ENCODE peak calls at places on chromosome 12, in nine cellular contexts. D, O, S, E, V, N, U, B and F are unnamed samples.

GRCh38 chr12:67039995-67040860 is 228.9 kb upstream of the CAND1 start:
- DNase-seq in U (no peak), N (no peak), O (no peak), B (no peak), D (no peak), V (no peak), S (no peak), E (no peak), F (no peak)

GRCh38 chr12:18794000-18794399 is 56.1 kb downstream of the CAPZA3 start:
- DNase-seq in N (no peak), O (no peak), S (no peak), U (no peak), V (no peak), D (no peak), B (no peak), E (no peak), F (no peak)

GRCh38 chr12:57519758-57520007 is 631 bp downstream of the DDIT3 start:
- DNase-seq in V (no peak), N (no peak), E (no peak), O (no peak), D (no peak), U (no peak), S (no peak), B (no peak), F (no peak)

GRCh38 chr12:66423290-66423689 is 121.0 kb downstream of the HELB start:
- DNase-seq in B (no peak), S (no peak), U (no peak), O (no peak), N (no peak), V (no peak), E (no peak), D (no peak), F (no peak)

GRCh38 chr12:44381341-44381740 is 494.8 kb downstream of the NELL2 start:
- DNase-seq in B (no peak), U (no peak), S (no peak), N (no peak), D (no peak), V (no peak), O (no peak), E (no peak), F (no peak)

GRCh38 chr12:8452036-8452435 is 3.7 kb upstream of the CLEC6A start:
- DNase-seq in V (no peak), N (no peak), D (no peak), B (no peak), E (no peak), U (no peak), S (no peak), O (no peak), F (no peak)

GRCh38 chr12:132162508-132163031 is 18.3 kb downstream of the NOC4L start:
- DNase-seq in V (peak; percentile 74), D (peak; percentile 31), N (no peak), O (no peak), E (peak; percentile 82), B (no peak), S (no peak), U (no peak), F (no peak)

GRCh38 chr12:8108808-8109398 is 14.5 kb upstream of the CLEC4A start:
- DNase-seq in S (peak; percentile 23), D (peak; percentile 76), B (peak; percentile 77), N (peak; percentile 85), V (peak; percentile 84), O (peak; percentile 50), E (peak; percentile 61), U (peak; percentile 63), F (peak; percentile 93)

GRCh38 chr12:121789233-121789781 is 4.2 kb downstream of the RHOF start:
- DNase-seq in U (no peak), N (no peak), D (peak; percentile 17), O (no peak), S (no peak), E (peak; percentile 53), B (no peak), V (peak; percentile 93), F (peak; percentile 54)

GRCh38 chr12:19196959-19197630 is 67.6 kb downstream of the PLEKHA5 start:
- DNase-seq in O (no peak), N (no peak), U (no peak), D (no peak), B (no peak), V (no peak), E (no peak), S (no peak), F (no peak)

GRCh38 chr12:95102916-95103671 is 29.7 kb upstream of the NR2C1 start:
- DNase-seq in E (no peak), S (no peak), V (no peak), O (no peak), U (peak; percentile 92), N (peak; percentile 82), B (no peak), D (no peak), F (no peak)

GRCh38 chr12:95096852-95097251 is 23.4 kb upstream of the NR2C1 start:
- DNase-seq in V (no peak), O (no peak), E (no peak), U (no peak), B (peak; percentile 55), D (no peak), N (no peak), S (no peak), F (no peak)

GRCh38 chr12:95096378-95096777 is 23.0 kb upstream of the NR2C1 start:
- DNase-seq in V (no peak), E (no peak), N (no peak), B (no peak), O (no peak), D (no peak), S (no peak), U (no peak), F (no peak)

GRCh38 chr12:95099270-95099790 is 25.9 kb upstream of the NR2C1 start:
- DNase-seq in D (no peak), V (no peak), S (no peak), O (no peak), N (no peak), E (no peak), B (no peak), U (no peak), F (no peak)

GRCh38 chr12:95100264-95101190 is 27.1 kb upstream of the NR2C1 start:
- DNase-seq in E (no peak), N (no peak), D (no peak), B (no peak), V (no peak), U (no peak), O (peak; percentile 55), S (no peak), F (no peak)
- TF ChIP-seq POLR2A in E (no peak), N (no peak), D (no peak), B (no peak), V (no peak), U (no peak), O (no peak), S (no peak), F (no peak)

GRCh38 chr12:23025372-23026021 is 400.5 kb downstream of the ETNK1 start:
- DNase-seq in U (no peak), D (no peak), N (no peak), E (no peak), O (no peak), V (no peak), B (no peak), S (no peak), F (no peak)
- H3K27ac ChIP-seq in U (no peak overlapping the region), D (no peak overlapping the region), N (no peak overlapping the region), E (no peak overlapping the region), O (no peak overlapping the region), V (no peak overlapping the region), B (no peak overlapping the region), S (peak overlapping the region; percentile 50), F (no peak overlapping the region)

DNA sequence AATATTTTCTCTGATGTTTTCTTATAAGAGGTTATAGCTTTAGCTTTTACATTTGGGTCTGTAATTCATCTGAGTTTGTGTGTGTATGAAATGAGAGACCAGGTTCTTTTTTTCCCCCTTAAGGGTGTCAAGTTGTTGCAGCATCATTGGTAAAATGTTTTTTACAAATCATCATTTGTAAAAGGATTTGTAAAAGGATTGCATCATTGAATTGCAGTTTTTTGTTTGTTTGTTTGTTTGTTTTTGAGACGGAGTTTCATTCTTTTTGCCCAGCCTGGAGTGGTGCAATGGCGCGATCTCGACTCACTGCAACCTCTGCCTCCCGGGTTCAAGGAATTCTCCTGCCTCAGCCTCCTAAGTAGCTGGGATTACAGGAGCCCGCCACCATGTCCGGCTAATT is 31.1 kb downstream of the MAPKAPK5 start:
- DNase-seq in B (no peak), V (no peak), O (no peak), U (no peak), E (no peak), D (no peak), N (no peak), S (no peak), F (no peak)
- TF ChIP-seq POLR2A in B (no peak), V (no peak), O (no peak), U (no peak), E (no peak), D (no peak), N (no peak), S (no peak), F (no peak)

GRCh38 chr12:101942206-101942605 is 64.8 kb downstream of the DRAM1 start:
- DNase-seq in U (no peak), E (no peak), N (no peak), O (no peak), V (no peak), B (no peak), D (no peak), S (no peak), F (no peak)
- H3K27ac ChIP-seq in U (no peak overlapping the region), E (no peak overlapping the region), N (no peak overlapping the region), O (no peak overlapping the region), V (peak overlapping the region; percentile 69), B (no peak overlapping the region), D (no peak overlapping the region), S (no peak overlapping the region), F (no peak overlapping the region)

DNA sequence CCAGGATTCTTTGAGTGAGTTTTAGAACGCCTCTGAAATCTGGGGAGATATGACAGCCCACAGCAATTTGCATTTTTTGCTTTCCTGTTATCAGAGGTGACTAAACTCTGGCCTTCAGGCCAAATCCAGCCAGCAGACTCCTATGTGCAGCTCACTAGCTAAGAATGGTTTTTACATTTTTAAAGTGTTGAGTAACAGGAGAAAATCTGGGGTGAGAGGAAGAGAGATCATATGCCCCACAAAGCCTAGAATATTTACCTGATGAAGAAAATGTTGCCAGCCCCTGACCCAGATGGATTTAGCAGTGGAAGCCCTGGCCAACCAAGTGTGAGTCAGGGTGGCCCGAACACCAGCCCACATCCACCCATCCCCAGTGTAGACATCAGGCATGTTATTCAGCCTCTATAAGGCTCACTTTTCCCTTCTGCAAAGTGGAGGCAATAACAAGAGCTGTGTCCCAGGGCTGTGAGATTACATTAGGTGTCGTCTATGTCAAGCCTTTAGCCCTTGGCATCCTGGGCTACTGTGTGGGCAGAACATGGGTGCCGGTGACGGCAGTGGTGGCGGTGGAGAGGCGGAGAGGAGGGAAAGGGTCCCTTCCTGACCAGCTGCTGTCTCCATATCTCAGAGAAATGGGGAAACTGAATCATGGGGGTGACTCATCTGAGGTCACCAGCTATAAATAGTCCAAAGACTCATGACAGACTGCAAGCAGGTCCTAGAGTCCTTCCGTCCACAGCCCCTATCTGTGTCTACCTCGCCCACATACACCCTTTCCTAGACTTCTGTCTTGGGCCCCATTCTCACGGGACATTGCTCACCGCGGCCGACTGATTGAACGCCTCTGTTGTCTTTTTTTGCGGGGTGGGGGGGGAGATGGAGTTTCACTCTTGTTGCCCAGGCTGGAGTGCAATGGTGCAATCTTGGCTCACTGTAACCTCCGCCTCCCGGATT is 32.6 kb upstream of the CD9 start:
- DNase-seq in D (peak; percentile 91), V (peak; percentile 74), S (no peak), N (peak; percentile 99), E (peak; percentile 67), B (peak; percentile 44), O (peak; percentile 70), U (peak; percentile 82), F (peak; percentile 80)
- TF ChIP-seq POLR2A in D (peak; percentile 83), V (no peak), S (no peak), N (peak; percentile 76), E (peak; percentile 28), B (no peak), O (no peak), U (no peak), F (no peak)